ENCODE peak calls at places on chromosome 1, in ten cellular contexts. One of them, this sample, is unnamed.

GRCh38 chr1:30473920-30474817 is 249.2 kb downstream of the MATN1 start:
- DNase-seq in vagina: no peak
- DNase-seq in breast epithelium: no peak
- DNase-seq in H1: no peak
- DNase-seq in esophagus muscularis mucosa: no peak
- DNase-seq in stomach: peak; percentile 1
- DNase-seq in sigmoid colon: peak; percentile 30
- DNase-seq in GM12892: no peak
- DNase-seq in suprapubic skin: peak; percentile 57
- DNase-seq in HepG2: no peak
- DNase-seq in this sample: no peak

GRCh38 chr1:64282353-64282752 is 78.9 kb downstream of the UBE2U start:
- DNase-seq in esophagus muscularis mucosa: no peak
- DNase-seq in GM12892: no peak
- DNase-seq in breast epithelium: peak; percentile 87
- DNase-seq in suprapubic skin: no peak
- DNase-seq in stomach: no peak
- DNase-seq in sigmoid colon: no peak
- DNase-seq in H1: no peak
- DNase-seq in vagina: no peak
- DNase-seq in HepG2: no peak
- DNase-seq in this sample: peak; percentile 10

GRCh38 chr1:21100496-21100895 is 76.2 kb downstream of the EIF4G3 start:
- DNase-seq in suprapubic skin: no peak
- DNase-seq in H1: no peak
- DNase-seq in esophagus muscularis mucosa: no peak
- DNase-seq in HepG2: no peak
- DNase-seq in stomach: no peak
- DNase-seq in breast epithelium: no peak
- DNase-seq in vagina: no peak
- DNase-seq in sigmoid colon: no peak
- DNase-seq in GM12892: no peak
- DNase-seq in this sample: no peak

GRCh38 chr1:67766117-67766978 is 66.9 kb downstream of the GNG12 start:
- DNase-seq in stomach: peak; percentile 34
- DNase-seq in breast epithelium: no peak
- DNase-seq in vagina: no peak
- DNase-seq in H1: peak; percentile 66
- DNase-seq in sigmoid colon: no peak
- DNase-seq in suprapubic skin: no peak
- DNase-seq in HepG2: no peak
- DNase-seq in GM12892: no peak
- DNase-seq in esophagus muscularis mucosa: no peak
- DNase-seq in this sample: no peak

GRCh38 chr1:5744911-5745431 is 247.3 kb downstream of the NPHP4 start:
- DNase-seq in suprapubic skin: no peak
- DNase-seq in breast epithelium: no peak
- DNase-seq in stomach: peak; percentile 17
- DNase-seq in sigmoid colon: peak; percentile 28
- DNase-seq in HepG2: no peak
- DNase-seq in H1: peak; percentile 50
- DNase-seq in vagina: no peak
- DNase-seq in esophagus muscularis mucosa: no peak
- DNase-seq in GM12892: no peak
- DNase-seq in this sample: no peak

GRCh38 chr1:153627797-153628626 is at the start of gene S100A1:
- DNase-seq in breast epithelium: peak; percentile 73
- DNase-seq in HepG2: peak; percentile 72
- DNase-seq in stomach: no peak
- DNase-seq in vagina: no peak
- DNase-seq in sigmoid colon: peak; percentile 78
- DNase-seq in suprapubic skin: no peak
- DNase-seq in H1: no peak
- DNase-seq in GM12892: no peak
- DNase-seq in esophagus muscularis mucosa: no peak
- DNase-seq in this sample: no peak

GRCh38 chr1:227777156-227777555 is 38.3 kb upstream of the PRSS38 start:
- DNase-seq in HepG2: no peak
- DNase-seq in breast epithelium: no peak
- DNase-seq in H1: no peak
- DNase-seq in vagina: no peak
- DNase-seq in sigmoid colon: peak; percentile 65
- DNase-seq in stomach: no peak
- DNase-seq in GM12892: no peak
- DNase-seq in suprapubic skin: no peak
- DNase-seq in esophagus muscularis mucosa: no peak
- DNase-seq in this sample: no peak

GRCh38 chr1:10575616-10576015 is 100.9 kb downstream of the PEX14 start:
- DNase-seq in stomach: no peak
- DNase-seq in vagina: no peak
- DNase-seq in breast epithelium: no peak
- DNase-seq in sigmoid colon: no peak
- DNase-seq in suprapubic skin: no peak
- DNase-seq in esophagus muscularis mucosa: no peak
- DNase-seq in GM12892: no peak
- DNase-seq in HepG2: no peak
- DNase-seq in H1: no peak
- DNase-seq in this sample: no peak

GRCh38 chr1:189787201-189787600 is 690.5 kb downstream of the BRINP3 start:
- DNase-seq in suprapubic skin: no peak
- DNase-seq in HepG2: peak; percentile 3
- DNase-seq in H1: no peak
- DNase-seq in esophagus muscularis mucosa: no peak
- DNase-seq in GM12892: no peak
- DNase-seq in sigmoid colon: no peak
- DNase-seq in stomach: no peak
- DNase-seq in breast epithelium: no peak
- DNase-seq in vagina: no peak
- DNase-seq in this sample: no peak

GRCh38 chr1:33094971-33095604 is 14.1 kb downstream of the AZIN2 start:
- DNase-seq in vagina: no peak
- DNase-seq in suprapubic skin: no peak
- DNase-seq in GM12892: no peak
- DNase-seq in H1: peak; percentile 93
- DNase-seq in HepG2: peak; percentile 37
- DNase-seq in sigmoid colon: peak; percentile 74
- DNase-seq in breast epithelium: peak; percentile 55
- DNase-seq in stomach: peak; percentile 70
- DNase-seq in esophagus muscularis mucosa: no peak
- DNase-seq in this sample: peak; percentile 52

GRCh38 chr1:212860713-212861581 is 2.9 kb downstream of the FLVCR1 start:
- DNase-seq in esophagus muscularis mucosa: no peak
- DNase-seq in H1: no peak
- DNase-seq in HepG2: no peak
- DNase-seq in GM12892: no peak
- DNase-seq in suprapubic skin: no peak
- DNase-seq in breast epithelium: no peak
- DNase-seq in vagina: no peak
- DNase-seq in sigmoid colon: no peak
- DNase-seq in stomach: no peak
- DNase-seq in this sample: no peak

GRCh38 chr1:214550339-214551051 is 907 bp downstream of the PTPN14 start:
- DNase-seq in GM12892: no peak
- DNase-seq in H1: peak; percentile 54
- DNase-seq in suprapubic skin: no peak
- DNase-seq in HepG2: no peak
- DNase-seq in esophagus muscularis mucosa: peak; percentile 90
- DNase-seq in breast epithelium: no peak
- DNase-seq in stomach: no peak
- DNase-seq in vagina: no peak
- DNase-seq in sigmoid colon: no peak
- DNase-seq in this sample: no peak

GRCh38 chr1:919271-919872 is 4.4 kb upstream of the SAMD11 start:
- DNase-seq in H1: no peak
- DNase-seq in HepG2: no peak
- DNase-seq in suprapubic skin: no peak
- DNase-seq in esophagus muscularis mucosa: no peak
- DNase-seq in GM12892: no peak
- DNase-seq in stomach: no peak
- DNase-seq in vagina: no peak
- DNase-seq in sigmoid colon: no peak
- DNase-seq in breast epithelium: no peak
- DNase-seq in this sample: no peak

GRCh38 chr1:61225478-61225877 is 143.1 kb downstream of the NFIA start:
- DNase-seq in suprapubic skin: no peak
- DNase-seq in esophagus muscularis mucosa: no peak
- DNase-seq in sigmoid colon: no peak
- DNase-seq in stomach: no peak
- DNase-seq in H1: no peak
- DNase-seq in GM12892: no peak
- DNase-seq in vagina: no peak
- DNase-seq in breast epithelium: no peak
- DNase-seq in HepG2: no peak
- DNase-seq in this sample: no peak

GRCh38 chr1:36306210-36306901 is at the start of gene SH3D21:
- DNase-seq in GM12892: no peak
- DNase-seq in vagina: no peak
- DNase-seq in sigmoid colon: peak; percentile 73
- DNase-seq in HepG2: peak; percentile 67
- DNase-seq in suprapubic skin: no peak
- DNase-seq in stomach: peak; percentile 67
- DNase-seq in breast epithelium: peak; percentile 68
- DNase-seq in esophagus muscularis mucosa: no peak
- DNase-seq in H1: peak; percentile 84
- DNase-seq in this sample: peak; percentile 71

GRCh38 chr1:8889103-8889846 is 10.8 kb upstream of the ENO1 start:
- DNase-seq in vagina: no peak
- DNase-seq in HepG2: no peak
- DNase-seq in suprapubic skin: no peak
- DNase-seq in H1: no peak
- DNase-seq in breast epithelium: no peak
- DNase-seq in GM12892: no peak
- DNase-seq in esophagus muscularis mucosa: no peak
- DNase-seq in stomach: no peak
- DNase-seq in sigmoid colon: no peak
- DNase-seq in this sample: no peak

GRCh38 chr1:85577421-85578320 is 2.9 kb upstream of the CCN1 start:
- DNase-seq in stomach: no peak
- DNase-seq in sigmoid colon: peak; percentile 77
- DNase-seq in HepG2: no peak
- DNase-seq in esophagus muscularis mucosa: peak; percentile 92
- DNase-seq in H1: peak; percentile 60
- DNase-seq in suprapubic skin: no peak
- DNase-seq in vagina: no peak
- DNase-seq in breast epithelium: peak; percentile 36
- DNase-seq in GM12892: no peak
- DNase-seq in this sample: no peak

GRCh38 chr1:10113501-10113900 is 80.7 kb downstream of the UBE4B start:
- DNase-seq in H1: no peak
- DNase-seq in suprapubic skin: no peak
- DNase-seq in HepG2: no peak
- DNase-seq in esophagus muscularis mucosa: no peak
- DNase-seq in vagina: no peak
- DNase-seq in sigmoid colon: no peak
- DNase-seq in stomach: no peak
- DNase-seq in breast epithelium: no peak
- DNase-seq in GM12892: no peak
- DNase-seq in this sample: no peak

DNA sequence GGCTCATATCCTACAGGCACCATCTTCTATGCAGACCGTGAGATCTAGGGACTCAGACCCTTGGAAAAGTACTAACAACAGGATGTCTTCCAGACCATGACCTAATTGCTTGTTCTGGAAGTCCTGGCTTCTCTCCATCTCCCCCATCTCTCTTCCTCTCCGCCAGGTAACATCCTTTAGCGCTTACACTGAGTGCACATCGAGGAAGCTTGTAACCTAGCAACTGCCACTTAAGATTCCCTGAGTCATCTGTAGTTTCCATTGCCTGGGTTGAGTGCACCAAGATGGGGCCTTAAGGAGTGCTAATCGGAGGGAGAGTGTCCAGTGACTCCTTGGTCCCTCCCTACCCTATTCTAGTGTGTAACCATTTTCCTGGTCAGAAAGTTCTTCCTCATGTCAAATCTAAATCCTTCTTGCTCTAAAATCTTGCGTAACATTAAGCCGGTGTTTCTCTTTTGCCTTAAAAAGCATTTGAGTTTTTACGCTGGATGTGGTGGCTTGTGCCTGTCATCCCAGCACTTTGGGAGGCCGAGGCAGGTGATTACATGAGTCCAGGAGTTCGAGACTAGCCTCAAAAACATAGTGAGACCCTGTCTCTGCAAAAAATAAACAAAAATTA is 9.7 kb downstream of the KLHDC8A start:
- DNase-seq in breast epithelium: no peak
- DNase-seq in GM12892: no peak
- DNase-seq in H1: no peak
- DNase-seq in esophagus muscularis mucosa: no peak
- DNase-seq in suprapubic skin: no peak
- DNase-seq in HepG2: no peak
- DNase-seq in sigmoid colon: no peak
- DNase-seq in vagina: no peak
- DNase-seq in stomach: no peak
- DNase-seq in this sample: no peak
- TF ChIP-seq POLR2AphosphoS5 in breast epithelium: no peak
- TF ChIP-seq POLR2AphosphoS5 in GM12892: no peak
- TF ChIP-seq POLR2AphosphoS5 in H1: no peak
- TF ChIP-seq POLR2AphosphoS5 in esophagus muscularis mucosa: no peak
- TF ChIP-seq POLR2AphosphoS5 in suprapubic skin: no peak
- TF ChIP-seq POLR2AphosphoS5 in HepG2: no peak
- TF ChIP-seq POLR2AphosphoS5 in sigmoid colon: no peak
- TF ChIP-seq POLR2AphosphoS5 in vagina: no peak
- TF ChIP-seq POLR2AphosphoS5 in stomach: no peak
- TF ChIP-seq POLR2AphosphoS5 in this sample: no peak

GRCh38 chr1:43991200-43991475 is 261 bp upstream of the CCDC24 start:
- DNase-seq in breast epithelium: no peak
- DNase-seq in suprapubic skin: no peak
- DNase-seq in vagina: no peak
- DNase-seq in GM12892: no peak
- DNase-seq in HepG2: no peak
- DNase-seq in esophagus muscularis mucosa: no peak
- DNase-seq in H1: no peak
- DNase-seq in stomach: no peak
- DNase-seq in sigmoid colon: no peak
- DNase-seq in this sample: no peak
- TF ChIP-seq POLR2A in breast epithelium: no peak
- TF ChIP-seq POLR2A in suprapubic skin: no peak
- TF ChIP-seq POLR2A in vagina: no peak
- TF ChIP-seq POLR2A in GM12892: no peak
- TF ChIP-seq POLR2A in HepG2: no peak
- TF ChIP-seq POLR2A in esophagus muscularis mucosa: no peak
- TF ChIP-seq POLR2A in H1: no peak
- TF ChIP-seq POLR2A in stomach: no peak
- TF ChIP-seq POLR2A in sigmoid colon: no peak
- TF ChIP-seq POLR2A in this sample: no peak

GRCh38 chr1:24409535-24409934 is 4.0 kb downstream of the STPG1 start:
- DNase-seq in HepG2: no peak
- DNase-seq in H1: no peak
- DNase-seq in stomach: no peak
- DNase-seq in breast epithelium: no peak
- DNase-seq in GM12892: no peak
- DNase-seq in sigmoid colon: no peak
- DNase-seq in suprapubic skin: no peak
- DNase-seq in esophagus muscularis mucosa: no peak
- DNase-seq in vagina: no peak
- DNase-seq in this sample: no peak
- TF ChIP-seq POLR2AphosphoS5 in HepG2: no peak
- TF ChIP-seq POLR2AphosphoS5 in H1: no peak
- TF ChIP-seq POLR2AphosphoS5 in stomach: no peak
- TF ChIP-seq POLR2AphosphoS5 in breast epithelium: no peak
- TF ChIP-seq POLR2AphosphoS5 in GM12892: no peak
- TF ChIP-seq POLR2AphosphoS5 in sigmoid colon: no peak
- TF ChIP-seq POLR2AphosphoS5 in suprapubic skin: no peak
- TF ChIP-seq POLR2AphosphoS5 in esophagus muscularis mucosa: no peak
- TF ChIP-seq POLR2AphosphoS5 in vagina: peak; percentile 66
- TF ChIP-seq POLR2AphosphoS5 in this sample: no peak

GRCh38 chr1:38246955-38247952 is 200.7 kb upstream of the POU3F1 start:
- DNase-seq in GM12892: no peak
- DNase-seq in breast epithelium: no peak
- DNase-seq in HepG2: peak; percentile 46
- DNase-seq in vagina: no peak
- DNase-seq in H1: no peak
- DNase-seq in stomach: no peak
- DNase-seq in sigmoid colon: no peak
- DNase-seq in suprapubic skin: no peak
- DNase-seq in esophagus muscularis mucosa: no peak
- DNase-seq in this sample: no peak
- TF ChIP-seq POLR2A in GM12892: no peak
- TF ChIP-seq POLR2A in breast epithelium: no peak
- TF ChIP-seq POLR2A in HepG2: no peak
- TF ChIP-seq POLR2A in vagina: no peak
- TF ChIP-seq POLR2A in H1: no peak
- TF ChIP-seq POLR2A in stomach: no peak
- TF ChIP-seq POLR2A in sigmoid colon: no peak
- TF ChIP-seq POLR2A in suprapubic skin: no peak
- TF ChIP-seq POLR2A in esophagus muscularis mucosa: no peak
- TF ChIP-seq POLR2A in this sample: no peak